ENCODE peak calls at places on chromosomes 13 and 19, in six cellular contexts. T is WERI-Rb-1; R is NCI-H2081; K is posterior cingulate gyrus; Q is GM04504; D is activated effector memory CD4-positive, alpha-beta T cell treated with Interleukin-2 at 50 U/mL for 16 hours. B is an unnamed sample.

GRCh38 chr13:31846984-31847752 is 107.8 kb downstream of the RXFP2 start:
- DNase-seq in T (no peak), R (no peak), K (no peak), Q (no peak), D (no peak), B (no peak)

GRCh38 chr19:34184880-34185491 is 12.7 kb downstream of the LSM14A start:
- DNase-seq in T (no peak), R (no peak), K (no peak), Q (peak), D (no peak), B (no peak)

GRCh38 chr19:48491793-48492123 is 19.9 kb downstream of the LMTK3 start:
- DNase-seq in T (peak), R (no peak), K (no peak), Q (no peak), D (no peak), B (no peak)

GRCh38 chr19:33804021-33804799 is 7.5 kb downstream of the KCTD15 start:
- DNase-seq in T (no peak), R (no peak), K (no peak), Q (peak), D (no peak), B (no peak)

GRCh38 chr13:94154362-94154761 is 325.1 kb downstream of the DCT start:
- DNase-seq in T (no peak), R (no peak), K (no peak), Q (peak), D (no peak), B (no peak)

GRCh38 chr19:54164369-54165068 is 5.0 kb upstream of the LENG1 start:
- DNase-seq in T (no peak), R (peak), K (no peak), Q (no peak), D (peak), B (no peak)

GRCh38 chr19:7705387-7706187 is 3.7 kb upstream of the FCER2 start:
- DNase-seq in T (no peak), R (no peak), K (no peak), Q (no peak), D (peak), B (no peak)

GRCh38 chr13:77521595-77522367 is 13.7 kb upstream of the SCEL start:
- DNase-seq in T (no peak), R (no peak), K (no peak), Q (no peak), D (no peak), B (no peak)

GRCh38 chr19:590396-590745 is 690 bp downstream of the HCN2 start:
- DNase-seq in T (no peak), R (no peak), K (no peak), Q (no peak), D (no peak), B (no peak)

GRCh38 chr19:29321116-29321515 is 108.2 kb upstream of the UQCRFS1 start:
- DNase-seq in T (no peak), R (no peak), K (no peak), Q (no peak), D (no peak), B (no peak)

GRCh38 chr19:10562609-10563008 is 3.2 kb downstream of the KRI1 start:
- DNase-seq in T (no peak), R (no peak), K (no peak), Q (no peak), D (no peak), B (no peak)

GRCh38 chr19:3366104-3366760 is at the start of gene NFIC:
- DNase-seq in T (peak), R (peak), K (no peak), Q (peak), D (no peak), B (peak)

GRCh38 chr13:27979001-27979643 is 9.4 kb downstream of the URAD start:
- DNase-seq in T (no peak), R (no peak), K (no peak), Q (no peak), D (no peak), B (no peak)

GRCh38 chr13:62663767-62664166 is 1248.1 kb upstream of the PCDH20 start:
- DNase-seq in T (no peak), R (no peak), K (no peak), Q (no peak), D (no peak), B (no peak)

GRCh38 chr13:85166891-85167290 is 632.3 kb downstream of the SLITRK6 start:
- DNase-seq in T (no peak), R (no peak), K (no peak), Q (no peak), D (no peak), B (no peak)

GRCh38 chr19:6047741-6048231 is 62.5 kb downstream of the RFX2 start:
- DNase-seq in T (peak), R (peak), K (no peak), Q (no peak), D (no peak), B (peak)

GRCh38 chr19:40519352-40520322 is 52.8 kb downstream of the SPTBN4 start:
- DNase-seq in T (peak), R (no peak), K (no peak), Q (no peak), D (no peak), B (no peak)

GRCh38 chr13:21060063-21060826 is 1.1 kb downstream of the LATS2 start:
- DNase-seq in T (no peak), R (no peak), K (no peak), Q (no peak), D (no peak), B (no peak)

GRCh38 chr13:51524312-51524711 is 60.0 kb upstream of the WDFY2 start:
- DNase-seq in T (no peak), R (no peak), K (no peak), Q (no peak), D (no peak), B (no peak)

GRCh38 chr13:78596701-78597550 is 6.4 kb downstream of the POU4F1 start:
- DNase-seq in T (no peak), R (no peak), K (no peak), Q (no peak), D (no peak), B (no peak)

GRCh38 chr19:47186337-47187022 is 44.5 kb downstream of the BBC3 start:
- DNase-seq in T (no peak), R (no peak), K (no peak), Q (no peak), D (peak), B (no peak)

B was measured in amniotic stem cell.